ENCODE peak calls at places on chromosome 3, in six cellular contexts. X is upper lobe of right lung, D is tibial artery, E is OCI-LY7, Y is psoas muscle, K is GM23248. A is an unnamed sample. For H3K4me1, the result is how much of the 10 kb centered on the place peaks cover.

GRCh38 chr3:122079524-122079923 is 24.4 kb downstream of the CD86 start:
- DNase-seq in X (no peak), D (no peak), E (no peak), Y (no peak), K (no peak), A (no peak)

GRCh38 chr3:118480101-118480860 is 554.4 kb downstream of the IGSF11 start:
- DNase-seq in X (no peak), D (no peak), E (no peak), Y (no peak), K (no peak), A (no peak)

GRCh38 chr3:89223188-89223587 is 115.8 kb downstream of the EPHA3 start:
- DNase-seq in X (no peak), D (no peak), E (no peak), Y (no peak), K (no peak), A (no peak)

GRCh38 chr3:20232906-20233305 is 46.9 kb upstream of the SGO1 start:
- DNase-seq in X (no peak), D (no peak), E (no peak), Y (no peak), K (no peak), A (no peak)

GRCh38 chr3:59780209-59780608 is 730.4 kb upstream of the CFAP20DC start:
- DNase-seq in X (no peak), D (no peak), E (no peak), Y (no peak), K (no peak), A (no peak)

GRCh38 chr3:134350861-134351311 is 23.4 kb downstream of the AMOTL2 start:
- DNase-seq in X (no peak), D (no peak), E (no peak), Y (peak), K (peak), A (peak)

GRCh38 chr3:50610181-50610971 is 1.2 kb downstream of the CISH start:
- DNase-seq in X (peak), D (no peak), E (no peak), Y (peak), K (no peak), A (no peak)

GRCh38 chr3:3665546-3665945 is 133.7 kb upstream of the LRRN1 start:
- DNase-seq in X (no peak), D (no peak), E (no peak), Y (no peak), K (no peak), A (no peak)

GRCh38 chr3:73010158-73010557 is 13.5 kb downstream of the PPP4R2 start:
- DNase-seq in X (no peak), D (no peak), E (no peak), Y (no peak), K (no peak), A (no peak)

GRCh38 chr3:55332191-55332590 is 154.9 kb downstream of the WNT5A start:
- DNase-seq in X (no peak), D (no peak), E (no peak), Y (no peak), K (no peak), A (no peak)

GRCh38 chr3:18425641-18426403 is 683 bp upstream of the SATB1 start:
- DNase-seq in X (peak), D (no peak), E (peak), Y (peak), K (peak), A (peak)

GRCh38 chr3:63662500-63662899 is 10.0 kb downstream of the SNTN start:
- DNase-seq in X (no peak), D (no peak), E (no peak), Y (no peak), K (peak), A (no peak)

GRCh38 chr3:99473321-99473751 is 165.1 kb upstream of the COL8A1 start:
- DNase-seq in X (no peak), D (no peak), E (no peak), Y (no peak), K (peak), A (no peak)

GRCh38 chr3:123547881-123548534 is 36.8 kb downstream of the HACD2 start:
- DNase-seq in X (no peak), D (no peak), E (no peak), Y (no peak), K (no peak), A (no peak)

GRCh38 chr3:72101538-72101937 is 316.6 kb upstream of the PROK2 start:
- DNase-seq in X (no peak), D (no peak), E (no peak), Y (no peak), K (no peak), A (no peak)

GRCh38 chr3:143951351-143951971 is 20.2 kb upstream of the DIPK2A start:
- DNase-seq in X (no peak), D (no peak), E (peak), Y (no peak), K (peak), A (no peak)

GRCh38 chr3:27290760-27291159 is 78.4 kb downstream of the NEK10 start:
- DNase-seq in X (no peak), D (no peak), E (no peak), Y (no peak), K (no peak), A (no peak)

GRCh38 chr3:190811775-190812480 is 50.6 kb downstream of the GMNC start:
- DNase-seq in X (no peak), D (no peak), E (peak), Y (no peak), K (peak), A (no peak)

GRCh38 chr3:116707531-116707930 is 2.0 kb upstream of the TUSC7 start:
- DNase-seq in X (no peak), D (no peak), E (no peak), Y (no peak), K (no peak), A (no peak)

GRCh38 chr3:28816017-28816416 is 464.9 kb upstream of the RBMS3 start:
- DNase-seq in X (no peak), D (no peak), E (no peak), Y (no peak), K (no peak), A (no peak)

GRCh38 chr3:116524455-116524854 is 79.2 kb upstream of the LSAMP start:
- DNase-seq in X (no peak), D (no peak), E (no peak), Y (no peak), K (peak), A (no peak)

GRCh38 chr3:70064194-70064787 is 64.8 kb downstream of the SAMMSON start:
- DNase-seq in X (no peak), D (no peak), E (peak), Y (no peak), K (peak), A (no peak)

GRCh38 chr3:109337393-109337792 is at the start of gene DPPA4:
- DNase-seq in X (no peak), D (no peak), E (no peak), Y (no peak), K (no peak), A (no peak)

GRCh38 chr3:116139607-116140006 is 305.7 kb downstream of the LSAMP start:
- DNase-seq in X (no peak), D (no peak), E (no peak), Y (no peak), K (peak), A (no peak)

GRCh38 chr3:125694761-125695294 is 99.5 kb upstream of the OSBPL11 start:
- DNase-seq in X (no peak), D (no peak), E (no peak), Y (no peak), K (no peak), A (no peak)

GRCh38 chr3:178381555-178381954 is 154.7 kb upstream of the KCNMB2 start:
- DNase-seq in X (no peak), D (no peak), E (no peak), Y (no peak), K (peak), A (no peak)

GRCh38 chr3:132690040-132690439 is 29.9 kb downstream of the UBA5 start:
- DNase-seq in X (no peak), D (no peak), E (no peak), Y (no peak), K (no peak), A (no peak)

GRCh38 chr3:16828815-16829214 is 55.9 kb upstream of the PLCL2 start:
- DNase-seq in X (no peak), D (no peak), E (peak), Y (no peak), K (peak), A (no peak)

DNA sequence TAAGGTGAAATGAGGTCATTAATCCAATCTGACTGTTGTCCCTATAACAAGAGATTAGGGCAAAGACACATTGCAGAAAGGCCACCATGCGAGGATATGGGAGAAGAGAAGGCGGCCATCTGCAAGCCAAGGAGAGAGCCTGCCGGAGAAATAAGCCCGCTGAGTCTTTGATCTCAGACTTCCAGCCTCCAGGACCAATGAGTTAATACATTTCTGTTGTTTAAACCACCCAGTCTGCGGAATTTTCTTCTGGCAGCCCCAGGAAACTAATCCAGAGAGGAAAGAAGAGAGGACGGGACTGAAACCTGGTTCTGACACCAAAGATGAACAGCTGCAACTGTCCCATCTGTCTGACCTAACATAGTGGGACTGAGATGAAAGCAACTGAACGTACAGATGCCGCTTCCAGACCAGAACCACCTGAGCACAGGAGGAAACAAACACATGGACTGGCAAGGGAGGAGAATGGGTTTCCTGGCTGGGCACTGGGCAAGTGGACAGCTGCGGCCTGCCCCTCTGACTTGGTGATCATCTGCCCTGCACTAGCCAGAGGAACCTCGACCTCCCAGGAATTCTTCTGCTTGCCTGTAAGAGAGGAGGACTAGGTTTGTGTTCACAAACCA is 32.3 kb downstream of the VGLL4 start:
- DNase-seq in X (no peak), D (no peak), E (no peak), Y (no peak), K (no peak), A (no peak)
- H3K4me1 ChIP-seq in X (half or more), D (half or more), E (under half), Y (half or more), K (under half), A (half or more)

GRCh38 chr3:172750368-172751187 is at the start of gene ECT2:
- DNase-seq in X (peak), D (peak), E (peak), Y (peak), K (peak), A (peak)

GRCh38 chr3:172751188-172751571 is 654 bp downstream of the ECT2 start:
- DNase-seq in X (no peak), D (no peak), E (peak), Y (no peak), K (peak), A (no peak)

GRCh38 chr3:172746476-172746875 is 4.0 kb upstream of the ECT2 start:
- DNase-seq in X (no peak), D (no peak), E (no peak), Y (no peak), K (peak), A (no peak)

GRCh38 chr3:172750069-172750367 is 508 bp upstream of the ECT2 start:
- DNase-seq in X (no peak), D (no peak), E (no peak), Y (no peak), K (no peak), A (no peak)

GRCh38 chr3:172749201-172749965 is 1.1 kb upstream of the ECT2 start:
- DNase-seq in X (no peak), D (no peak), E (no peak), Y (no peak), K (peak), A (no peak)
- H3K4me3 ChIP-seq in X (peak), D (peak), E (peak), Y (peak), K (peak), A (peak)

GRCh38 chr3:30664449-30664848 is 58.0 kb downstream of the TGFBR2 start:
- DNase-seq in X (no peak), D (no peak), E (no peak), Y (no peak), K (no peak), A (no peak)
- H3K4me1 ChIP-seq in X (half or more), D (half or more), E (under half), Y (under half), K (under half), A (under half)

DNA sequence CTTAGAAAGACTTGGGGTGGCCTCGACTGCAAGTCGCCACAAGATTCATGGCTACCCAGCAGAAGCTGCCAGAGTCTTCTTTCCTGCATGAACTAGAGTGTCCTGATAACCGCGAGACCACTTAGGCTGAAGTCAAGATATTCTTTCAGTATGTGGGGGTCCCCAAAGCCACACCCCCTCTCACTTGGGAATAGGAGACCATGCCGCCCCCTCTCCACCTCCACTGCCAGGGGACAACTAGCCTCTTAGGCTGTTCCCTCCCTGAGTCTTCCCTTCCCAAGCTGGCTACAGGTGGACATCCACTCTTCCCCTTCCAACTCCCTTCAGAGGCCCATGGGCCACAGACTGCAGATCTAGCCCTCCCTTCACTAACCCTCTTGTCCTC is 1.3 kb upstream of the CCDC12 start:
- DNase-seq in X (no peak), D (no peak), E (no peak), Y (no peak), K (no peak), A (no peak)
- H3K4me3 ChIP-seq in X (no peak), D (no peak), E (peak), Y (no peak), K (no peak), A (no peak)